ENCODE peak calls at places on chromosomes 7 and 10, in ten cellular contexts. D is fibroblast of lung; S is GM20000; B is MM.1S; U is stomach; M is NB4; C is CD8-positive, alpha-beta T cell; R is fibroblast of the aortic adventitia; X is upper lobe of right lung; A is pancreas. K is an unnamed sample.
A peak's percentile ranks its signal among the peaks of the same experiment; 100 is the strongest.

GRCh38 chr10:130748409-130749057 is 563.0 kb downstream of the TCERG1L start:
- DNase-seq in U (peak; percentile 14), R (no peak), C (no peak), S (no peak), X (peak; percentile 46), A (no peak), M (no peak), D (no peak), B (no peak), K (no peak)

GRCh38 chr10:49012603-49013002 is 73.0 kb upstream of the LRRC18 start:
- DNase-seq in C (no peak), R (no peak), S (no peak), M (no peak), U (no peak), X (peak; percentile 52), D (no peak), A (no peak), B (no peak), K (no peak)

GRCh38 chr7:150340875-150341262 is 560 bp downstream of the RARRES2 start:
- DNase-seq in M (no peak), S (no peak), X (peak; percentile 63), A (peak; percentile 71), U (no peak), D (no peak), C (no peak), R (no peak), B (no peak), K (no peak)

GRCh38 chr7:7761340-7761973 is 43.0 kb upstream of the RPA3 start:
- DNase-seq in B (peak; percentile 82), A (no peak), S (peak; percentile 24), D (peak; percentile 59), R (peak; percentile 80), U (no peak), C (no peak), M (peak; percentile 45), X (no peak), K (no peak)

GRCh38 chr10:20885678-20886077 is 11.4 kb downstream of the NEBL start:
- DNase-seq in S (no peak), D (peak; percentile 20), A (no peak), X (no peak), B (peak; percentile 81), C (no peak), R (no peak), M (no peak), U (no peak), K (no peak)

GRCh38 chr7:92781117-92781720 is 55.2 kb downstream of the CDK6 start:
- DNase-seq in C (no peak), U (no peak), M (peak; percentile 76), X (no peak), S (no peak), R (peak; percentile 52), B (no peak), A (no peak), D (peak; percentile 29), K (no peak)

GRCh38 chr10:118729641-118730258 is 25.0 kb downstream of the CACUL1 start:
- DNase-seq in B (no peak), R (no peak), S (peak; percentile 34), X (no peak), M (peak; percentile 78), C (no peak), A (no peak), U (no peak), D (no peak), K (no peak)

GRCh38 chr7:48938539-48938938 is 14.2 kb downstream of the CDC14C start:
- DNase-seq in R (peak; percentile 53), U (no peak), D (peak; percentile 88), S (no peak), C (no peak), B (no peak), A (no peak), M (no peak), X (no peak), K (no peak)

GRCh38 chr10:119595134-119595714 is 1.5 kb downstream of the TIAL1 start:
- DNase-seq in M (no peak), B (no peak), X (no peak), U (no peak), A (no peak), S (no peak), C (no peak), D (peak; percentile 71), R (peak; percentile 60), K (no peak)

GRCh38 chr10:65377687-65378086 is 1548.1 kb upstream of the LRRTM3 start:
- DNase-seq in M (no peak), D (no peak), R (no peak), A (no peak), X (no peak), S (no peak), B (no peak), U (no peak), C (no peak), K (no peak)

GRCh38 chr7:2893411-2893861 is 49.3 kb upstream of the GNA12 start:
- DNase-seq in D (no peak), A (no peak), R (no peak), C (no peak), X (no peak), M (no peak), B (no peak), S (peak; percentile 62), U (no peak), K (no peak)

GRCh38 chr10:71621783-71622526 is 97.6 kb downstream of the C10orf105 start:
- DNase-seq in R (peak; percentile 27), C (no peak), M (no peak), B (no peak), D (peak; percentile 73), A (no peak), X (no peak), U (no peak), S (no peak), K (no peak)

GRCh38 chr10:71620642-71621041 is 98.9 kb downstream of the C10orf105 start:
- DNase-seq in S (no peak), A (no peak), X (no peak), D (no peak), U (no peak), M (no peak), B (no peak), C (no peak), R (no peak), K (no peak)

GRCh38 chr10:71622656-71623055 is 96.9 kb downstream of the C10orf105 start:
- DNase-seq in X (no peak), B (no peak), S (no peak), M (no peak), R (no peak), U (no peak), D (no peak), A (no peak), C (no peak), K (no peak)

GRCh38 chr10:71623098-71623985 is 96.2 kb downstream of the C10orf105 start:
- DNase-seq in A (no peak), R (peak; percentile 28), B (no peak), C (no peak), D (peak; percentile 35), M (peak; percentile 57), S (peak; percentile 45), U (no peak), X (no peak), K (peak; percentile 46)

GRCh38 chr10:71621263-71621751 is 98.3 kb downstream of the C10orf105 start:
- DNase-seq in S (no peak), M (no peak), R (peak; percentile 15), A (no peak), X (no peak), C (no peak), D (no peak), B (no peak), U (no peak), K (no peak)
- TF ChIP-seq CTCF in S (no peak), M (no peak), R (no peak), A (no peak), X (no peak), C (no peak), D (peak; percentile 3), B (no peak), U (no peak), K (no peak)

GRCh38 chr7:93804726-93805125 is 85.8 kb downstream of the TFPI2 start:
- DNase-seq in R (no peak), B (no peak), D (no peak), X (no peak), M (no peak), U (no peak), C (no peak), A (no peak), S (no peak), K (no peak)
- TF ChIP-seq CTCF in R (no peak), B (no peak), D (no peak), X (no peak), M (no peak), U (no peak), C (no peak), A (no peak), S (no peak), K (no peak)

GRCh38 chr7:77415822-77416620 is at the start of gene GSAP:
- DNase-seq in C (peak; percentile 61), X (peak; percentile 92), S (peak; percentile 91), U (peak; percentile 83), R (no peak), M (peak; percentile 65), D (peak; percentile 36), B (peak; percentile 80), A (peak; percentile 85), K (peak; percentile 41)
- TF ChIP-seq CTCF in C (no peak), X (no peak), S (no peak), U (no peak), R (no peak), M (no peak), D (peak; percentile 11), B (no peak), A (no peak), K (no peak)

DNA sequence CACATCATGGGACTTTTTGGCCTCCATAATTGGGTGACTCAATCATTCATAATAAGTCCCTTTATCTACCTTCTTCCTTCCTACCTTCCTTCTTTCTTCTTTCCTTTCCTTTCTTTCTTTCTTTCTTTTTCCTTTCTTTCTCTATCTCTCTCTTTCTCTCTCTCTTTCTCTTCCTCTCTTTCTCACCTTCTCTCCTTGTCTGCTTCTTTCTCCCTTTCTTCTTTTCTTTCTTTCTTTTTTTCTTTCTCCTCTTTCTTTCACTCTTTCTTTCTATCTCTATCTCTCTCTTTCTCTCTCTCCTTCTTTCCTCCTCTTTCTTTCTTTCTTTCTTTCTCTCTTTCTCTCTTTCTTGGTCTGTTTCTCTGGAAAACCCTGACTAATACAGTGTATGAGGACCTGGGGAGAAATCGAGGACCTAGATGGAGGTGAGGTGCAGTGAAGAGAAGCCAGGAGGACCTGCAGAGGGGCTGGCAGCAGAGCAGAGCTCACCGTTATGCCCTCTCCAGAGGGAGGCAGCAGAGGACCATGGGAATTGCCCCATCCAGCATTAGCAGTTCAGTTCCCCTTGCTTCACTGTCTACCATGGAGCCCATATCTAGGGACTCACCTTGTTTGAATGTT is 52.7 kb upstream of the BTRC start:
- DNase-seq in D (no peak), U (peak; percentile 52), R (peak; percentile 25), M (peak; percentile 72), C (no peak), S (peak; percentile 67), X (no peak), A (no peak), B (peak; percentile 40), K (peak; percentile 69)
- TF ChIP-seq CTCF in D (no peak), U (no peak), R (peak; percentile 33), M (peak; percentile 71), C (peak; percentile 26), S (peak; percentile 40), X (peak; percentile 35), A (peak; percentile 5), B (peak; percentile 56), K (peak; percentile 22)

GRCh38 chr10:105063796-105064195 is 422.7 kb downstream of the SORCS3 start:
- DNase-seq in U (peak; percentile 35), S (peak; percentile 28), D (peak; percentile 53), C (no peak), A (peak; percentile 74), B (peak; percentile 39), R (peak; percentile 50), M (peak; percentile 64), X (no peak), K (peak; percentile 68)
- TF ChIP-seq CTCF in U (no peak), S (peak; percentile 24), D (no peak), C (no peak), A (peak; percentile 29), B (peak; percentile 51), R (peak; percentile 59), M (peak; percentile 87), X (peak; percentile 32), K (peak; percentile 41)